ENCODE peak calls at places on chromosomes 4 and X, in nine cellular contexts. D is Caco-2, Z is BJ, X is fibroblast of lung, E is GM23338, Y is stomach, B is upper lobe of right lung, I is endodermal cell, S is HCT116. N is an unnamed sample. For H3K27me3 and H3K36me3, the result is how much of the 10 kb centered on the place peaks cover.

GRCh38 chrX:12372111-12372510 is 233.8 kb downstream of the FRMPD4 start:
- DNase-seq in D (peak), Z (no peak), X (no peak), E (peak), Y (no peak), B (no peak), I (peak), S (no peak), N (no peak)

GRCh38 chr4:144894525-144894924 is 203.5 kb downstream of the ANAPC10 start:
- DNase-seq in D (no peak), Z (no peak), X (peak), E (no peak), Y (no peak), B (no peak), I (no peak), S (peak), N (no peak)

GRCh38 chr4:105422207-105422920 is 51.5 kb downstream of the PPA2 start:
- DNase-seq in D (no peak), Z (no peak), X (no peak), E (no peak), Y (no peak), B (no peak), I (no peak), S (no peak), N (no peak)

GRCh38 chr4:163548481-163549243 is 54.2 kb downstream of the TMA16 start:
- DNase-seq in D (no peak), Z (no peak), X (peak), E (peak), Y (no peak), B (no peak), I (no peak), S (no peak), N (no peak)

GRCh38 chr4:43132010-43132582 is 239.6 kb downstream of the GRXCR1 start:
- DNase-seq in D (peak), Z (no peak), X (peak), E (peak), Y (peak), B (peak), I (peak), S (peak), N (peak)

GRCh38 chrX:134186362-134187121 is 50.4 kb upstream of the CCDC160 start:
- DNase-seq in D (no peak), Z (no peak), X (no peak), E (no peak), Y (no peak), B (no peak), I (no peak), S (no peak), N (peak)

GRCh38 chrX:108437354-108437753 is 868 bp downstream of the COL4A6 start:
- DNase-seq in D (no peak), Z (no peak), X (no peak), E (no peak), Y (no peak), B (no peak), I (no peak), S (no peak), N (no peak)

GRCh38 chr4:39961311-39961877 is 16.3 kb downstream of the PDS5A start:
- DNase-seq in D (peak), Z (no peak), X (no peak), E (no peak), Y (no peak), B (peak), I (no peak), S (no peak), N (no peak)

GRCh38 chr4:102735578-102735977 is 25.2 kb downstream of the MANBA start:
- DNase-seq in D (no peak), Z (no peak), X (no peak), E (no peak), Y (no peak), B (no peak), I (no peak), S (no peak), N (no peak)

GRCh38 chrX:12779534-12779933 is 11.7 kb upstream of the PRPS2 start:
- DNase-seq in D (no peak), Z (no peak), X (no peak), E (no peak), Y (no peak), B (no peak), I (no peak), S (no peak), N (no peak)

GRCh38 chrX:103533428-103534216 is 14.3 kb upstream of the RAB40A start:
- DNase-seq in D (peak), Z (no peak), X (peak), E (peak), Y (peak), B (peak), I (peak), S (peak), N (no peak)

GRCh38 chrX:103536071-103536470 is 16.8 kb upstream of the RAB40A start:
- DNase-seq in D (no peak), Z (no peak), X (peak), E (no peak), Y (no peak), B (no peak), I (no peak), S (no peak), N (no peak)

GRCh38 chrX:103537871-103538387 is 18.6 kb upstream of the RAB40A start:
- DNase-seq in D (no peak), Z (no peak), X (no peak), E (no peak), Y (no peak), B (no peak), I (no peak), S (no peak), N (no peak)

GRCh38 chrX:103536732-103537131 is 17.4 kb upstream of the RAB40A start:
- DNase-seq in D (no peak), Z (no peak), X (no peak), E (no peak), Y (no peak), B (no peak), I (no peak), S (no peak), N (no peak)

DNA sequence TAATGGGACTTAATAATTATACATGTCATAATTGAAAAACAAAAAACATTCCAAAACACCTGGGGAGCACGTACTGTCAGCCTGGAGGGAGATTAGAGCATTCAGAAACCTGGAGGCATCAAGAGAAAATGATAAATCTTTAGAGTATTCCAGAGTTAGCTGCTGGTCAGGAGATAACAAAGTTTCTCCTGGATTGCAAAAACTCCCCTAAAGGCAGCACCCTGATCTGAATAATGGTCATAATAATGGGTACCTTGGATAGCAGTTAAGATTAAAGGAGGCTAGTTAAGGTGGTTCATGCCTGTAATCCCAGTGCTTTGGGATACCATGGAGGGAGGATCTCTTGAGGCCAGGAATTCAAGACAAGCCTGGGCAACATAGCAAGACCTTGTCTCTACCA is 15.9 kb upstream of the RAB40A start:
- DNase-seq in D (no peak), Z (no peak), X (no peak), E (no peak), Y (no peak), B (no peak), I (no peak), S (no peak), N (no peak)
- TF ChIP-seq CTCF in D (no peak), Z (no peak), X (no peak), E (no peak), Y (no peak), B (no peak), I (no peak), S (no peak), N (no peak)

GRCh38 chr4:116636917-116637316 is 448.5 kb downstream of the TRAM1L1 start:
- DNase-seq in D (no peak), Z (no peak), X (no peak), E (no peak), Y (no peak), B (no peak), I (no peak), S (no peak), N (no peak)

GRCh38 chr4:116639070-116639577 is 446.3 kb downstream of the TRAM1L1 start:
- DNase-seq in D (no peak), Z (no peak), X (no peak), E (no peak), Y (no peak), B (no peak), I (no peak), S (no peak), N (no peak)

GRCh38 chr4:116638592-116638991 is 446.8 kb downstream of the TRAM1L1 start:
- DNase-seq in D (no peak), Z (no peak), X (no peak), E (no peak), Y (no peak), B (no peak), I (peak), S (no peak), N (no peak)
- H3K27me3 ChIP-seq in D (under half), Z (under half), X (under half), E (under half), Y (under half), B (under half), I (under half), S (under half), N (under half)

GRCh38 chr4:4269326-4269725 is 20.6 kb downstream of the LYAR start:
- DNase-seq in D (no peak), Z (no peak), X (no peak), E (no peak), Y (no peak), B (no peak), I (no peak), S (no peak), N (no peak)
- H3K36me3 ChIP-seq in D (under half), Z (under half), X (under half), E (under half), Y (half or more), B (under half), I (half or more), S (under half), N (under half)

DNA sequence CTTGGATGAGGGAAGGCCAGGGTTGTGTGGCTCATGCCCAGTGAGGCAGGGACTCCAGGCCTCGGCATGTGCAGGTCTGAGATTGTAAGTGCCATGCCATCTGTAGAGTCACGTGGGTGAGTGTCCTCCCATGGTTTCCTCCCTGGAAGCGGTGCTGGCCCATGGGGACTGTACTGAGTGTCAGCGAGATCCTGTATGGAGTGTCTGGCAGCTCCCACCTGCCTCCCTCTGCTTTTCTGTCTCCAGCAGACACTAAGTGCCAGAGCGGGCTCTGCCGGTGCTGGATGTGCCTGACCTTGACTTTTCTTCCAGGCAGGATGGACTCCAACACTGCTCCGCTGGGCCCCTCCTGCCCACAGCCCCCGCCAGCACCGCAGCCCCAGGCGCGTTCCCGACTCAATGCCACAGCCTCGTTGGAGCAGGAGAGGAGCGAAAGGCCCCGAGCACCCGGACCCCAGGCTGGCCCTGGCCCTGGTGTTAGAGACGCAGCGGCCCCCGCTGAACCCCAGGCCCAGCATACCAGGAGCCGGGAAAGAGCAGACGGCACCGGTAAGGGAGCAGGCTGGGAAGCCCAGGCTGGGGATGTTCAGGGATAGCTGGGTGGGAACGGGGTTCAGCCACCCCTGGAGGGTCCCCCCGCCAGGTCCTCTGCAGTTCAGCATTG is 7.6 kb downstream of the WFS1 start:
- DNase-seq in D (no peak), Z (no peak), X (no peak), E (no peak), Y (no peak), B (no peak), I (no peak), S (no peak), N (no peak)
- TF ChIP-seq CTCF in D (no peak), Z (no peak), X (no peak), E (no peak), Y (no peak), B (no peak), I (no peak), S (no peak), N (no peak)

GRCh38 chr4:83393908-83394307 is 59.3 kb upstream of the HPSE start:
- DNase-seq in D (no peak), Z (no peak), X (no peak), E (no peak), Y (no peak), B (no peak), I (no peak), S (no peak), N (no peak)
- H3K27me3 ChIP-seq in D (under half), Z (under half), X (under half), E (under half), Y (under half), B (under half), I (under half), S (under half), N (under half)

GRCh38 chr4:108018038-108018883 is 28.6 kb downstream of the HADH start:
- DNase-seq in D (peak), Z (peak), X (peak), E (peak), Y (peak), B (peak), I (peak), S (peak), N (peak)

GRCh38 chr4:108010167-108010566 is 20.5 kb downstream of the HADH start:
- DNase-seq in D (no peak), Z (peak), X (peak), E (no peak), Y (no peak), B (no peak), I (no peak), S (no peak), N (no peak)

GRCh38 chr4:108018884-108019187 is 29.1 kb downstream of the HADH start:
- DNase-seq in D (no peak), Z (no peak), X (no peak), E (no peak), Y (no peak), B (no peak), I (no peak), S (no peak), N (no peak)

GRCh38 chr4:108013332-108013731 is 23.6 kb downstream of the HADH start:
- DNase-seq in D (no peak), Z (no peak), X (no peak), E (no peak), Y (no peak), B (no peak), I (no peak), S (no peak), N (no peak)

DNA sequence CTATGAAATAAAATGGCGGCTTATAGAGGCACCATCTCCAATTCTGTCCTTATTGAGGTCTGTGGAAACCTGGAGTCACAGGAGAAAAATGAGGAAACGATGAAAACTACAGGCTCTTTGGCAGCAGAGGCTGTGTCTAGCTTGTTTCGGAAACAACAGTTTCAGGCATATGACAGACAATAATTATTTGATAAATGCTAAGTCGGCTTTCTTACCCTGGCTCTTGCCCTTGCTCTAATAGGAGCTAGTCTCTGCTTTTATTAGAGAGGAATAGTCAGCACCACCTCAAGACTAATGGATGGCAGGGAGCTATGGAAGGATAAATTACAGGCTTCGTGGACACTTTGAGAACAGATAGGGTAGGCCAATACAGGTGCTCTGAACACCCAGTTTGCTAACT is 24.3 kb downstream of the HADH start:
- DNase-seq in D (no peak), Z (no peak), X (no peak), E (no peak), Y (no peak), B (no peak), I (no peak), S (no peak), N (no peak)
- H3K36me3 ChIP-seq in D (under half), Z (under half), X (under half), E (under half), Y (half or more), B (under half), I (under half), S (under half), N (under half)